ENCODE peak calls at places on chromosomes 5 and 9, in four cellular contexts. Z, T, H and B are unnamed samples.

GRCh38 chr5:153746440-153746839 is 256.0 kb downstream of the GRIA1 start:
- DNase-seq in H (no peak), Z (no peak), T (no peak), B (no peak)

GRCh38 chr9:84254972-84255371 is 85.6 kb downstream of the SLC28A3 start:
- DNase-seq in H (no peak), T (no peak), Z (no peak), B (no peak)

GRCh38 chr9:120974921-120975320 is 48.3 kb upstream of the TRAF1 start:
- DNase-seq in Z (no peak), H (no peak), T (no peak), B (no peak)

GRCh38 chr9:2800385-2801179 is 43.3 kb downstream of the PUM3 start:
- DNase-seq in T (no peak), H (no peak), Z (no peak), B (no peak)

GRCh38 chr5:673140-673836 is 19.9 kb downstream of the TPPP start:
- DNase-seq in H (no peak), T (no peak), Z (no peak), B (no peak)

GRCh38 chr5:139392678-139393496 is 2.0 kb downstream of the PROB1 start:
- DNase-seq in H (peak; percentile 62), T (no peak), Z (peak; percentile 57), B (no peak)

GRCh38 chr5:52334367-52334766 is 453.3 kb upstream of the ITGA1 start:
- DNase-seq in Z (no peak), T (no peak), H (no peak), B (no peak)

GRCh38 chr5:88660947-88661869 is 221.8 kb downstream of the MEF2C start:
- DNase-seq in H (no peak), Z (no peak), T (peak; percentile 99), B (peak; percentile 98)

GRCh38 chr9:116844621-116845020 is 157.5 kb downstream of the TRIM32 start:
- DNase-seq in T (no peak), H (no peak), Z (no peak), B (no peak)

GRCh38 chr5:142600092-142600491 is 85.8 kb downstream of the FGF1 start:
- DNase-seq in T (no peak), Z (no peak), H (no peak), B (peak; percentile 32)

GRCh38 chr5:115079934-115080623 is 89.6 kb downstream of the TRIM36 start:
- DNase-seq in H (no peak), Z (no peak), T (no peak), B (no peak)

GRCh38 chr9:82206490-82206889 is 217.9 kb downstream of the SPATA31D1 start:
- DNase-seq in Z (no peak), H (no peak), T (no peak), B (peak; percentile 75)

GRCh38 chr5:82298668-82299067 is 20.5 kb upstream of the RPS23 start:
- DNase-seq in H (no peak), T (no peak), Z (no peak), B (peak; percentile 42)

GRCh38 chr5:174323878-174324281 is 278.4 kb downstream of the NSG2 start:
- DNase-seq in H (no peak), Z (no peak), T (no peak), B (peak; percentile 81)

GRCh38 chr5:52947851-52948250 is 41.3 kb upstream of the ITGA2 start:
- DNase-seq in H (no peak), T (no peak), Z (no peak), B (peak; percentile 19)

GRCh38 chr9:109171926-109172325 is 4.9 kb upstream of the FRRS1L start:
- DNase-seq in T (no peak), Z (no peak), H (no peak), B (peak; percentile 89)

GRCh38 chr9:27182421-27182820 is 73.4 kb downstream of the TEK start:
- DNase-seq in H (no peak), Z (no peak), T (no peak), B (no peak)

GRCh38 chr5:53288511-53288910 is 179.0 kb upstream of the MOCS2 start:
- DNase-seq in Z (no peak), T (no peak), H (no peak), B (no peak)

GRCh38 chr5:95331358-95331757 is 46.5 kb upstream of the MCTP1 start:
- DNase-seq in T (no peak), Z (no peak), H (no peak), B (peak; percentile 20)

GRCh38 chr9:13171261-13171660 is 108.2 kb downstream of the MPDZ start:
- DNase-seq in H (no peak), T (no peak), Z (no peak), B (no peak)

GRCh38 chr5:152676177-152676576 is 271.1 kb upstream of the NMUR2 start:
- DNase-seq in H (no peak), T (no peak), Z (no peak), B (no peak)